ENCODE peak calls at places on chromosomes 4 and X, in nine cellular contexts. M, N, J, S, P, G, I, A and C are unnamed samples. For H3K4me1, H3K36me3 and H3K27me3, the result is how much of the 10 kb centered on the place peaks cover.

GRCh38 chr4:140637836-140638235 is 69.1 kb upstream of the UCP1 start:
- DNase-seq in P (no peak), I (no peak), G (no peak), J (no peak), S (no peak), M (no peak), N (peak), A (no peak), C (peak)

GRCh38 chrX:140525448-140525847 is 20.6 kb upstream of the SOX3 start:
- DNase-seq in J (no peak), P (no peak), M (no peak), A (peak), I (no peak), N (no peak), G (no peak), S (no peak), C (no peak)

GRCh38 chr4:72283357-72283756 is 251.6 kb downstream of the NPFFR2 start:
- DNase-seq in J (no peak), M (no peak), I (no peak), S (no peak), G (no peak), A (no peak), P (no peak), N (no peak), C (no peak)

GRCh38 chr4:87843936-87844335 is 11.2 kb downstream of the MEPE start:
- DNase-seq in J (no peak), N (peak), M (no peak), I (no peak), P (no peak), A (peak), G (no peak), S (no peak), C (no peak)

GRCh38 chr4:118280501-118281218 is 72.1 kb downstream of the PRSS12 start:
- DNase-seq in P (peak), J (peak), A (peak), S (peak), G (no peak), N (peak), M (no peak), I (no peak), C (peak)

GRCh38 chr4:27318740-27319139 is 458.1 kb downstream of the STIM2 start:
- DNase-seq in S (no peak), I (no peak), P (no peak), J (no peak), A (peak), G (no peak), N (peak), M (no peak), C (peak)

GRCh38 chr4:7430368-7430964 is 4.3 kb downstream of the PSAPL1 start:
- DNase-seq in S (no peak), P (no peak), I (no peak), A (no peak), N (no peak), J (no peak), M (peak), G (peak), C (no peak)

GRCh38 chr4:112840061-112840460 is 203.1 kb downstream of the LARP7 start:
- DNase-seq in M (no peak), P (no peak), N (no peak), S (no peak), J (no peak), A (peak), G (no peak), I (no peak), C (no peak)

GRCh38 chr4:137692205-137692604 is 159.9 kb upstream of the PCDH18 start:
- DNase-seq in G (no peak), S (no peak), I (no peak), A (no peak), J (no peak), M (no peak), N (no peak), P (no peak), C (no peak)

GRCh38 chrX:153765138-153766079 is 1.4 kb downstream of the PLXNB3 start:
- DNase-seq in S (peak), M (peak), P (no peak), N (peak), G (no peak), A (peak), I (peak), J (no peak), C (peak)

GRCh38 chr4:157045507-157046127 is 30.3 kb upstream of the GLRB start:
- DNase-seq in N (peak), M (no peak), S (no peak), I (no peak), G (no peak), P (peak), J (peak), A (peak), C (peak)

GRCh38 chrX:97006167-97006566 is 122.5 kb downstream of the RPA4 start:
- DNase-seq in P (no peak), M (no peak), I (no peak), G (no peak), A (no peak), N (no peak), S (no peak), J (no peak), C (no peak)

GRCh38 chrX:48751343-48751742 is 10.2 kb upstream of the GLOD5 start:
- DNase-seq in P (no peak), A (no peak), M (no peak), J (no peak), S (no peak), G (no peak), N (no peak), I (no peak), C (no peak)

GRCh38 chr4:87042221-87042620 is 107.4 kb downstream of the AFF1 start:
- DNase-seq in J (no peak), P (no peak), N (no peak), G (no peak), M (no peak), S (no peak), A (no peak), I (no peak), C (no peak)

GRCh38 chr4:53551963-53552362 is 39.3 kb downstream of the LNX1 start:
- DNase-seq in G (no peak), I (no peak), P (no peak), A (no peak), M (no peak), S (no peak), N (no peak), J (no peak), C (no peak)

GRCh38 chrX:131747173-131747572 is 203.3 kb downstream of the OR13H1 start:
- DNase-seq in N (peak), A (no peak), G (no peak), J (peak), S (peak), M (peak), I (peak), P (peak), C (no peak)

GRCh38 chr4:183503497-183504063 is 1.3 kb upstream of the ING2 start:
- DNase-seq in P (no peak), A (no peak), G (no peak), S (no peak), I (no peak), J (no peak), N (no peak), M (no peak), C (no peak)

GRCh38 chrX:129743835-129744234 is 5.1 kb downstream of the XPNPEP2 start:
- DNase-seq in G (no peak), J (no peak), I (no peak), S (no peak), P (no peak), A (no peak), M (no peak), N (no peak), C (no peak)

GRCh38 chr4:174648859-174649258 is 126.6 kb upstream of the HPGD start:
- DNase-seq in S (no peak), I (no peak), M (no peak), A (no peak), P (no peak), J (no peak), N (no peak), G (no peak), C (no peak)

GRCh38 chrX:37722595-37722994 is 37.0 kb downstream of the XK start:
- DNase-seq in N (no peak), S (no peak), J (no peak), M (no peak), I (no peak), G (no peak), A (no peak), P (no peak), C (no peak)

GRCh38 chrX:125203737-125204578 is 115.7 kb upstream of the TEX13C start:
- DNase-seq in M (peak), P (peak), S (peak), I (peak), J (no peak), G (peak), N (peak), A (peak), C (no peak)

GRCh38 chrX:70029790-70030189 is 19.9 kb downstream of the AWAT2 start:
- DNase-seq in S (no peak), J (no peak), M (no peak), A (no peak), I (no peak), G (no peak), N (no peak), P (no peak), C (peak)

GRCh38 chr4:113628711-113629110 is 132.8 kb downstream of the CAMK2D start:
- DNase-seq in S (no peak), P (no peak), G (no peak), I (no peak), J (no peak), A (no peak), M (no peak), N (no peak), C (no peak)

GRCh38 chr4:15691346-15692140 is 9.9 kb downstream of the FAM200B start:
- DNase-seq in J (no peak), S (no peak), P (no peak), N (no peak), A (peak), I (no peak), M (no peak), G (no peak), C (peak)

GRCh38 chr4:148006025-148006424 is 274.1 kb downstream of the ARHGAP10 start:
- DNase-seq in S (no peak), A (no peak), I (no peak), N (no peak), J (no peak), P (no peak), M (no peak), G (no peak), C (no peak)

GRCh38 chr4:8817081-8817812 is 54.4 kb downstream of the HMX1 start:
- DNase-seq in J (no peak), P (peak), I (no peak), A (no peak), N (no peak), S (no peak), G (no peak), M (peak), C (no peak)

GRCh38 chr4:177726111-177726510 is 283.9 kb upstream of the AGA start:
- DNase-seq in J (no peak), S (no peak), M (no peak), A (peak), G (no peak), N (no peak), P (no peak), I (no peak), C (no peak)

GRCh38 chr4:7120341-7120740 is 52.5 kb upstream of the GRPEL1 start:
- DNase-seq in M (no peak), A (no peak), P (no peak), N (no peak), I (no peak), G (no peak), S (no peak), J (no peak), C (peak)

DNA sequence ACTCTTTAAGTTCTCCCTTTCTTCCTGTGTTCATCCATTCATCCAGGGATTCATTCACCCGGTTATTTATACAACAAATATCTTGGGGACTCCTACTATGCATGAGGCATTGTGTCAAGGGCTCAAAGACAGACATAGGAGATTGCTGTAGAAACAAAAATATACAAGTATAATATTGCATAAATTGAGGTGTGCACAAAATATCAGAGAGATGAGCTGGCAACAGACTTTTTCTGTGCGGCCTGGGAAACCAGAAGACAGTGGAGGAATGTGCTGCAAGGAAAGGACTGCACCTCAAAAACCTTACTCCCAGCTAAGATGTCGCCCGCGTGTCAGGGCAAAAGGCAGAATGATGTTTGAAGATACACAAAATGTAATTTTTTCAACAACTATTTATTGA is 9.6 kb downstream of the OTOP1 start:
- DNase-seq in S (no peak), A (no peak), I (no peak), J (no peak), P (no peak), G (no peak), M (no peak), N (no peak), C (no peak)
- H3K4me1 ChIP-seq in S (under half), A (under half), I (under half), J (under half), P (under half), G (under half), M (under half), N (under half), C (under half)

GRCh38 chr4:143404555-143404954 is 67.9 kb downstream of the GAB1 start:
- DNase-seq in G (no peak), I (no peak), S (no peak), P (no peak), A (no peak), J (no peak), N (no peak), M (no peak), C (no peak)

GRCh38 chr4:143406523-143406922 is 69.8 kb downstream of the GAB1 start:
- DNase-seq in P (peak), M (peak), N (peak), A (peak), J (no peak), S (no peak), I (peak), G (peak), C (no peak)

GRCh38 chr4:143407475-143407874 is 70.8 kb downstream of the GAB1 start:
- DNase-seq in G (no peak), M (no peak), P (no peak), N (no peak), I (no peak), J (no peak), S (no peak), A (peak), C (no peak)

GRCh38 chr4:143403551-143403816 is 66.8 kb downstream of the GAB1 start:
- DNase-seq in G (no peak), A (no peak), P (no peak), M (no peak), N (no peak), S (no peak), I (no peak), J (no peak), C (no peak)

DNA sequence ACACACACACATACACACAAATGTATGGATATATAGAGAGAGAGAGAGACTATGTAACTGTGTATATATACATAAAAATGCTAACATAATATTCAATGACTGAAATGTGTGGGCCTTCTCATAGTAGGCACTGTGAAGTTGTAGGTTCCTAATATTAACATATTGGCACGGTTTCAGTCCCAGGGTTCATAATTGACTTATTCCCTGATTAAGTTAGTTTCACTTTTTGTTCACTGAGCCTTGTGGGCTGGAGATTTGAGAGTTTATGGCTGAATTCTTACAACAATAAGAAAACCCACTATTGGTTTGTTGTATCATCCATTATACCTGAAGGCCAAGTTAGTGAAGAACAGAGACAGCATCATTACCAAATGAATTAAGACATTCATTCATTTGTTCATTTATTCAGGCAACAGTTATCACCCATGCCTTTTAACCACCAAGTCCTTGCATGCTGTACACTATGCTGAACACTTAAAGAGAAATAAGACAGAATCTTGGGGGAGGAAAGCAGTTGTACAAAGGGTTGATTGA is 68.6 kb downstream of the GAB1 start:
- DNase-seq in G (no peak), A (peak), S (no peak), I (no peak), J (no peak), P (no peak), N (no peak), M (no peak), C (no peak)
- H3K36me3 ChIP-seq in G (under half), A (under half), S (under half), I (under half), J (under half), P (under half), N (under half), M (under half), C (under half)

GRCh38 chr4:80335554-80336358 is at the start of gene CFAP299:
- DNase-seq in A (peak), G (peak), J (peak), P (peak), M (peak), N (peak), I (peak), S (peak), C (peak)

GRCh38 chr4:80335226-80335553 is 340 bp upstream of the CFAP299 start:
- DNase-seq in J (no peak), N (no peak), I (no peak), A (no peak), G (no peak), P (no peak), M (no peak), S (no peak), C (no peak)

GRCh38 chr4:80333121-80333520 is 2.4 kb upstream of the CFAP299 start:
- DNase-seq in S (no peak), G (no peak), P (no peak), J (no peak), N (no peak), A (no peak), I (no peak), M (no peak), C (no peak)

GRCh38 chr4:80334568-80334967 is 962 bp upstream of the CFAP299 start:
- DNase-seq in P (no peak), M (no peak), I (no peak), G (no peak), S (no peak), N (no peak), A (no peak), J (no peak), C (no peak)

DNA sequence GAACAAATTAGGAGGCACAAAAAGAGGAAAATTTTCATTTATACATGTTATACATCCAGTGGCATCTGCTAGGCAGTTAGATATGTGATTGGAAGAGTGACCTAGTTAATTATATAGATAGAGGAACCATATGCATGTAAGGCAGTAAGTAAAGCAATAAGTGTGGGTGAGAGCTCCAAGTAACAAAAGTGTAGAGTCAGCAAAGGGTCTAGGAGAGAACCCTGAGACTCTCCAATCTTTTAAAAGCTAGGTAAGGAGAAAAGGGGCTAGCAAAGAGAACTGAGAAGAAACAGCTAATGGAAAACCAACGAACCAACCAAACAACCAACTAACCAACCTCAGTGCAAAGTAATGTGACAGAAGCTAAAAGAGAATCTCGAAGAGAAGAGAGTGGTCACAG is 3.8 kb upstream of the CFAP299 start:
- DNase-seq in I (no peak), A (no peak), P (no peak), M (no peak), J (no peak), S (no peak), N (no peak), G (no peak), C (no peak)
- H3K27me3 ChIP-seq in I (under half), A (under half), P (under half), M (under half), J (under half), S (under half), N (under half), G (under half), C (under half)

GRCh38 chr4:185265942-185266341 is 56.5 kb downstream of the SNX25 start:
- DNase-seq in P (no peak), J (no peak), N (no peak), I (no peak), S (no peak), M (no peak), A (peak), G (no peak), C (peak)
- H3K4me1 ChIP-seq in P (under half), J (under half), N (under half), I (under half), S (under half), M (under half), A (under half), G (under half), C (under half)